ENCODE peak calls at places on chromosomes 1 and 21, in seven cellular contexts. One of them, this sample, is unnamed. For H3K4me1 and H3K9me3, the result is how much of the 10 kb centered on the place peaks cover.

GRCh38 chr1:225754940-225755635 is 22.5 kb upstream of the SRP9 start:
- DNase-seq in A549: no peak
- DNase-seq in psoas muscle: no peak
- DNase-seq in neural progenitor cell: no peak
- DNase-seq in IMR-90: peak
- DNase-seq in fibroblast of lung: peak
- DNase-seq in NT2/D1: no peak
- DNase-seq in this sample: no peak

GRCh38 chr1:64482720-64483119 is 12.8 kb downstream of the CACHD1 start:
- DNase-seq in A549: no peak
- DNase-seq in psoas muscle: no peak
- DNase-seq in neural progenitor cell: no peak
- DNase-seq in IMR-90: no peak
- DNase-seq in fibroblast of lung: no peak
- DNase-seq in NT2/D1: no peak
- DNase-seq in this sample: no peak

GRCh38 chr1:180849031-180849775 is 63.5 kb upstream of the KIAA1614 start:
- DNase-seq in A549: no peak
- DNase-seq in psoas muscle: no peak
- DNase-seq in neural progenitor cell: no peak
- DNase-seq in IMR-90: no peak
- DNase-seq in fibroblast of lung: no peak
- DNase-seq in NT2/D1: no peak
- DNase-seq in this sample: no peak

GRCh38 chr1:59638172-59638800 is 176.5 kb upstream of the HOOK1 start:
- DNase-seq in A549: no peak
- DNase-seq in psoas muscle: no peak
- DNase-seq in neural progenitor cell: peak
- DNase-seq in IMR-90: peak
- DNase-seq in fibroblast of lung: peak
- DNase-seq in NT2/D1: peak
- DNase-seq in this sample: no peak

GRCh38 chr1:7582439-7582972 is 188.6 kb upstream of the VAMP3 start:
- DNase-seq in A549: no peak
- DNase-seq in psoas muscle: no peak
- DNase-seq in neural progenitor cell: no peak
- DNase-seq in IMR-90: no peak
- DNase-seq in fibroblast of lung: no peak
- DNase-seq in NT2/D1: no peak
- DNase-seq in this sample: no peak

GRCh38 chr1:98221926-98222325 is 301.1 kb upstream of the DPYD start:
- DNase-seq in A549: no peak
- DNase-seq in psoas muscle: no peak
- DNase-seq in neural progenitor cell: no peak
- DNase-seq in IMR-90: no peak
- DNase-seq in fibroblast of lung: no peak
- DNase-seq in NT2/D1: no peak
- DNase-seq in this sample: no peak

GRCh38 chr1:202708456-202709275 is 1.6 kb downstream of the SYT2 start:
- DNase-seq in A549: no peak
- DNase-seq in psoas muscle: no peak
- DNase-seq in neural progenitor cell: no peak
- DNase-seq in IMR-90: no peak
- DNase-seq in fibroblast of lung: no peak
- DNase-seq in NT2/D1: no peak
- DNase-seq in this sample: no peak

GRCh38 chr1:218642033-218642954 is 297.2 kb downstream of the TGFB2 start:
- DNase-seq in A549: no peak
- DNase-seq in psoas muscle: no peak
- DNase-seq in neural progenitor cell: no peak
- DNase-seq in IMR-90: peak
- DNase-seq in fibroblast of lung: peak
- DNase-seq in NT2/D1: no peak
- DNase-seq in this sample: no peak

GRCh38 chr1:111219466-111220286 is 7.8 kb upstream of the CHI3L2 start:
- DNase-seq in A549: no peak
- DNase-seq in psoas muscle: no peak
- DNase-seq in neural progenitor cell: peak
- DNase-seq in IMR-90: no peak
- DNase-seq in fibroblast of lung: no peak
- DNase-seq in NT2/D1: peak
- DNase-seq in this sample: no peak

GRCh38 chr1:226948480-226948879 is 8.4 kb downstream of the COQ8A start:
- DNase-seq in A549: no peak
- DNase-seq in psoas muscle: no peak
- DNase-seq in neural progenitor cell: no peak
- DNase-seq in IMR-90: no peak
- DNase-seq in fibroblast of lung: no peak
- DNase-seq in NT2/D1: no peak
- DNase-seq in this sample: no peak

GRCh38 chr1:182671779-182672486 is 12.5 kb downstream of the RGS8 start:
- DNase-seq in A549: no peak
- DNase-seq in psoas muscle: no peak
- DNase-seq in neural progenitor cell: peak
- DNase-seq in IMR-90: no peak
- DNase-seq in fibroblast of lung: no peak
- DNase-seq in NT2/D1: no peak
- DNase-seq in this sample: no peak

GRCh38 chr1:24289937-24290595 is 29.1 kb upstream of the GRHL3 start:
- DNase-seq in A549: peak
- DNase-seq in psoas muscle: peak
- DNase-seq in neural progenitor cell: no peak
- DNase-seq in IMR-90: peak
- DNase-seq in fibroblast of lung: peak
- DNase-seq in NT2/D1: no peak
- DNase-seq in this sample: peak

GRCh38 chr1:232669981-232670763 is 40.2 kb upstream of the SIPA1L2 start:
- DNase-seq in A549: no peak
- DNase-seq in psoas muscle: no peak
- DNase-seq in neural progenitor cell: no peak
- DNase-seq in IMR-90: peak
- DNase-seq in fibroblast of lung: peak
- DNase-seq in NT2/D1: no peak
- DNase-seq in this sample: no peak

GRCh38 chr21:16159213-16159970 is 429.6 kb downstream of the USP25 start:
- DNase-seq in A549: no peak
- DNase-seq in psoas muscle: no peak
- DNase-seq in neural progenitor cell: no peak
- DNase-seq in IMR-90: peak
- DNase-seq in fibroblast of lung: peak
- DNase-seq in NT2/D1: no peak
- DNase-seq in this sample: no peak

GRCh38 chr21:27079807-27080206 is 112.9 kb upstream of the ADAMTS5 start:
- DNase-seq in A549: no peak
- DNase-seq in psoas muscle: no peak
- DNase-seq in neural progenitor cell: no peak
- DNase-seq in IMR-90: peak
- DNase-seq in fibroblast of lung: no peak
- DNase-seq in NT2/D1: no peak
- DNase-seq in this sample: no peak

GRCh38 chr1:101592861-101593260 is 356.0 kb downstream of the S1PR1 start:
- DNase-seq in A549: no peak
- DNase-seq in psoas muscle: no peak
- DNase-seq in neural progenitor cell: no peak
- DNase-seq in IMR-90: peak
- DNase-seq in fibroblast of lung: peak
- DNase-seq in NT2/D1: no peak
- DNase-seq in this sample: no peak

GRCh38 chr1:36583080-36583479 is 100.4 kb upstream of the CSF3R start:
- DNase-seq in A549: no peak
- DNase-seq in psoas muscle: no peak
- DNase-seq in neural progenitor cell: no peak
- DNase-seq in IMR-90: no peak
- DNase-seq in fibroblast of lung: no peak
- DNase-seq in NT2/D1: no peak
- DNase-seq in this sample: no peak

GRCh38 chr1:41851589-41851988 is 67.1 kb downstream of the HIVEP3 start:
- DNase-seq in A549: no peak
- DNase-seq in psoas muscle: no peak
- DNase-seq in neural progenitor cell: no peak
- DNase-seq in IMR-90: peak
- DNase-seq in fibroblast of lung: peak
- DNase-seq in NT2/D1: no peak
- DNase-seq in this sample: no peak

GRCh38 chr1:8334106-8334851 is 16.4 kb downstream of the SLC45A1 start:
- DNase-seq in A549: no peak
- DNase-seq in psoas muscle: no peak
- DNase-seq in neural progenitor cell: no peak
- DNase-seq in IMR-90: no peak
- DNase-seq in fibroblast of lung: no peak
- DNase-seq in NT2/D1: no peak
- DNase-seq in this sample: no peak

GRCh38 chr1:43538143-43538487 is 7.4 kb downstream of the PTPRF start:
- DNase-seq in A549: no peak
- DNase-seq in psoas muscle: no peak
- DNase-seq in neural progenitor cell: no peak
- DNase-seq in IMR-90: no peak
- DNase-seq in fibroblast of lung: no peak
- DNase-seq in NT2/D1: no peak
- DNase-seq in this sample: no peak

GRCh38 chr1:43537423-43538142 is 6.9 kb downstream of the PTPRF start:
- DNase-seq in A549: no peak
- DNase-seq in psoas muscle: no peak
- DNase-seq in neural progenitor cell: no peak
- DNase-seq in IMR-90: peak
- DNase-seq in fibroblast of lung: no peak
- DNase-seq in NT2/D1: no peak
- DNase-seq in this sample: no peak

GRCh38 chr1:43540653-43541071 is 10.0 kb downstream of the PTPRF start:
- DNase-seq in A549: no peak
- DNase-seq in psoas muscle: no peak
- DNase-seq in neural progenitor cell: no peak
- DNase-seq in IMR-90: no peak
- DNase-seq in fibroblast of lung: peak
- DNase-seq in NT2/D1: no peak
- DNase-seq in this sample: no peak

GRCh38 chr1:43539726-43540434 is 9.2 kb downstream of the PTPRF start:
- DNase-seq in A549: no peak
- DNase-seq in psoas muscle: no peak
- DNase-seq in neural progenitor cell: no peak
- DNase-seq in IMR-90: no peak
- DNase-seq in fibroblast of lung: no peak
- DNase-seq in NT2/D1: no peak
- DNase-seq in this sample: no peak

GRCh38 chr1:43538969-43539368 is 8.3 kb downstream of the PTPRF start:
- DNase-seq in A549: no peak
- DNase-seq in psoas muscle: no peak
- DNase-seq in neural progenitor cell: no peak
- DNase-seq in IMR-90: no peak
- DNase-seq in fibroblast of lung: no peak
- DNase-seq in NT2/D1: no peak
- DNase-seq in this sample: no peak
- H3K4me1 ChIP-seq in A549: under half
- H3K4me1 ChIP-seq in psoas muscle: under half
- H3K4me1 ChIP-seq in neural progenitor cell: under half
- H3K4me1 ChIP-seq in IMR-90: under half
- H3K4me1 ChIP-seq in fibroblast of lung: under half
- H3K4me1 ChIP-seq in NT2/D1: under half
- H3K4me1 ChIP-seq in this sample: under half

DNA sequence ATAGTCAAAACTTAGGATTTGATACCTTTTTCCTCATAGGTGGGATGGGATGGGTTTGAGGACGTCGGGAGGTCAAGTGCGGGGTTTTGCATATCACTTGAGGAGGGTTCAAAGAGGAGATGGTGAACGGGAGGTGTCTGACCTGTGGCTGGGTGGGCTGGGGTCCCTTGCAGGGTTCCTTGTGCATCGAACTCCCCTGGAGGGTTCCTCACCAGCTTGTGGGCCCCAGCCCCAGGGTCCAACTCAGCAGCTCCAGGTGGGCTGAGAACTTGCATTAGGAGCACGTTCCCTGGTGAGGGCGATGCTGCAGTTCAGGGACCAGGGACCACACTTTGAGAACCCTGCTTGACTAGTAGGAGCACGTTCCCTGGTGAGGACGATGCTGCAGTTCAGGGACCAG is 23.2 kb downstream of the TRPM2 start:
- DNase-seq in A549: no peak
- DNase-seq in psoas muscle: no peak
- DNase-seq in neural progenitor cell: no peak
- DNase-seq in IMR-90: no peak
- DNase-seq in fibroblast of lung: no peak
- DNase-seq in NT2/D1: no peak
- DNase-seq in this sample: no peak
- H3K9me3 ChIP-seq in A549: under half
- H3K9me3 ChIP-seq in psoas muscle: under half
- H3K9me3 ChIP-seq in neural progenitor cell: under half
- H3K9me3 ChIP-seq in IMR-90: under half
- H3K9me3 ChIP-seq in fibroblast of lung: under half
- H3K9me3 ChIP-seq in NT2/D1: under half
- H3K9me3 ChIP-seq in this sample: under half

GRCh38 chr1:152108899-152109222 is 6.4 kb downstream of the TCHH start:
- DNase-seq in A549: no peak
- DNase-seq in psoas muscle: no peak
- DNase-seq in neural progenitor cell: no peak
- DNase-seq in IMR-90: no peak
- DNase-seq in fibroblast of lung: no peak
- DNase-seq in NT2/D1: no peak
- DNase-seq in this sample: no peak
- H3K4me3 ChIP-seq in A549: peak
- H3K4me3 ChIP-seq in psoas muscle: peak
- H3K4me3 ChIP-seq in neural progenitor cell: no peak
- H3K4me3 ChIP-seq in IMR-90: no peak
- H3K4me3 ChIP-seq in fibroblast of lung: no peak
- H3K4me3 ChIP-seq in NT2/D1: no peak
- H3K4me3 ChIP-seq in this sample: no peak

GRCh38 chr1:151055581-151055980 is 3.8 kb downstream of the CDC42SE1 start:
- DNase-seq in A549: no peak
- DNase-seq in psoas muscle: no peak
- DNase-seq in neural progenitor cell: no peak
- DNase-seq in IMR-90: no peak
- DNase-seq in fibroblast of lung: no peak
- DNase-seq in NT2/D1: no peak
- DNase-seq in this sample: no peak

GRCh38 chr1:151058682-151059341 is 610 bp downstream of the CDC42SE1 start:
- DNase-seq in A549: no peak
- DNase-seq in psoas muscle: no peak
- DNase-seq in neural progenitor cell: peak
- DNase-seq in IMR-90: peak
- DNase-seq in fibroblast of lung: peak
- DNase-seq in NT2/D1: no peak
- DNase-seq in this sample: peak

GRCh38 chr1:151054971-151055547 is 4.4 kb downstream of the CDC42SE1 start:
- DNase-seq in A549: no peak
- DNase-seq in psoas muscle: no peak
- DNase-seq in neural progenitor cell: no peak
- DNase-seq in IMR-90: no peak
- DNase-seq in fibroblast of lung: no peak
- DNase-seq in NT2/D1: no peak
- DNase-seq in this sample: no peak

GRCh38 chr1:151056149-151056548 is 3.3 kb downstream of the CDC42SE1 start:
- DNase-seq in A549: no peak
- DNase-seq in psoas muscle: no peak
- DNase-seq in neural progenitor cell: no peak
- DNase-seq in IMR-90: no peak
- DNase-seq in fibroblast of lung: no peak
- DNase-seq in NT2/D1: no peak
- DNase-seq in this sample: no peak

DNA sequence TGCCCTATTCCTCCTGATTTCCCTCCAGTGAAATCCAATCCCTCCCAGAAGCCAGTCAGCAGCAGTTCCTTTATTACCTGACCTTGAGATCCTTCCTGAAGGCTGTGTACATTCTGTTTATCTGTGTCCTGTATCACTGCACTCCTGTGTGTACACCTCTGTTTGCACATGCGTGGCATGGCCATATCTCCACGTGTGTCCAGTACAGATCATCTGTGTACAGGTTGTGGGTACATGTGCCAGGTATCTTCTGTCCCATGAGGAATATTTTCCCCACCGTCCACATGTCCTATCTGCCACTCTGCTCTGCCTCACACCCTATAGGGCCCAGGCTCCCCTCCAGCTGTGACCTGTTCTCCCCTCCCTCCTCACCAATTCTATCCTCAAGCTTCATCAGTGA is 2.8 kb downstream of the CDC42SE1 start:
- DNase-seq in A549: no peak
- DNase-seq in psoas muscle: no peak
- DNase-seq in neural progenitor cell: no peak
- DNase-seq in IMR-90: no peak
- DNase-seq in fibroblast of lung: no peak
- DNase-seq in NT2/D1: no peak
- DNase-seq in this sample: no peak
- H3K4me1 ChIP-seq in A549: under half
- H3K4me1 ChIP-seq in psoas muscle: under half
- H3K4me1 ChIP-seq in neural progenitor cell: under half
- H3K4me1 ChIP-seq in IMR-90: under half
- H3K4me1 ChIP-seq in fibroblast of lung: under half
- H3K4me1 ChIP-seq in NT2/D1: under half
- H3K4me1 ChIP-seq in this sample: under half

This sample was measured in HAP-1.